ENCODE peak calls at places on chromosomes 11 and 22, in ten cellular contexts. D, A, Q, I, O, L, M, C, V and X are unnamed samples.

GRCh38 chr11:13380731-13381130 is 82.3 kb downstream of the BTBD10 start:
- DNase-seq in D (no peak), A (no peak), Q (no peak), I (no peak), O (no peak), L (no peak), M (no peak), C (no peak), V (no peak), X (no peak)

GRCh38 chr11:65575568-65576231 is at the start of gene EHBP1L1:
- DNase-seq in D (no peak), A (peak), Q (peak), I (peak), O (peak), L (no peak), M (peak), C (peak), V (peak), X (peak)

GRCh38 chr11:65595921-65596281 is 301 bp upstream of the KCNK7 start:
- DNase-seq in D (no peak), A (no peak), Q (no peak), I (no peak), O (no peak), L (no peak), M (no peak), C (no peak), V (no peak), X (no peak)

GRCh38 chr11:64649304-64649703 is 58.3 kb downstream of the SLC22A12 start:
- DNase-seq in D (no peak), A (no peak), Q (no peak), I (no peak), O (no peak), L (peak), M (no peak), C (peak), V (peak), X (peak)

GRCh38 chr11:81237139-81237538 is 1496.5 kb downstream of the FAM181B start:
- DNase-seq in D (no peak), A (no peak), Q (no peak), I (peak), O (no peak), L (no peak), M (peak), C (peak), V (no peak), X (peak)

GRCh38 chr11:15576759-15577158 is 462.0 kb downstream of the INSC start:
- DNase-seq in D (no peak), A (no peak), Q (no peak), I (no peak), O (no peak), L (no peak), M (no peak), C (no peak), V (no peak), X (no peak)

GRCh38 chr11:113505541-113506375 is 30.6 kb upstream of the DRD2 start:
- DNase-seq in D (no peak), A (no peak), Q (no peak), I (no peak), O (no peak), L (no peak), M (peak), C (peak), V (no peak), X (peak)

GRCh38 chr11:111347723-111348115 is 31.4 kb downstream of the POU2AF1 start:
- DNase-seq in D (peak), A (no peak), Q (no peak), I (no peak), O (no peak), L (no peak), M (peak), C (peak), V (no peak), X (no peak)

GRCh38 chr22:30492144-30492543 is 13.4 kb downstream of the SEC14L4 start:
- DNase-seq in D (no peak), A (no peak), Q (no peak), I (no peak), O (no peak), L (no peak), M (no peak), C (no peak), V (no peak), X (no peak)

GRCh38 chr11:19398772-19399542 is 158.2 kb upstream of the E2F8 start:
- DNase-seq in D (peak), A (peak), Q (peak), I (no peak), O (no peak), L (no peak), M (peak), C (peak), V (no peak), X (no peak)

GRCh38 chr11:81892770-81893635 is 840.7 kb downstream of the FAM181B start:
- DNase-seq in D (no peak), A (peak), Q (no peak), I (no peak), O (no peak), L (no peak), M (no peak), C (no peak), V (no peak), X (no peak)

GRCh38 chr11:86388198-86388597 is 13.5 kb downstream of the CCDC81 start:
- DNase-seq in D (no peak), A (no peak), Q (no peak), I (no peak), O (no peak), L (no peak), M (no peak), C (no peak), V (no peak), X (no peak)

GRCh38 chr11:12274558-12275197 is 102.7 kb upstream of the PARVA start:
- DNase-seq in D (no peak), A (no peak), Q (no peak), I (no peak), O (no peak), L (no peak), M (peak), C (peak), V (no peak), X (no peak)

GRCh38 chr11:126637800-126638175 is 282.3 kb downstream of the ST3GAL4 start:
- DNase-seq in D (peak), A (no peak), Q (no peak), I (no peak), O (no peak), L (no peak), M (peak), C (peak), V (no peak), X (no peak)

GRCh38 chr22:44312766-44313165 is at the start of gene SHISAL1:
- DNase-seq in D (peak), A (no peak), Q (peak), I (no peak), O (no peak), L (no peak), M (peak), C (peak), V (no peak), X (no peak)

GRCh38 chr11:27263046-27263445 is 100.0 kb downstream of the CCDC34 start:
- DNase-seq in D (no peak), A (no peak), Q (no peak), I (no peak), O (no peak), L (no peak), M (no peak), C (no peak), V (no peak), X (no peak)

GRCh38 chr11:69121621-69122336 is 34.0 kb upstream of the SMIM38 start:
- DNase-seq in D (no peak), A (peak), Q (no peak), I (no peak), O (no peak), L (no peak), M (no peak), C (no peak), V (peak), X (no peak)

GRCh38 chr11:36945384-36945783 is 347.3 kb upstream of the RAG2 start:
- DNase-seq in D (no peak), A (no peak), Q (no peak), I (no peak), O (no peak), L (no peak), M (no peak), C (peak), V (no peak), X (no peak)

GRCh38 chr22:17786435-17787158 is 12.3 kb upstream of the BID start:
- DNase-seq in D (peak), A (peak), Q (peak), I (peak), O (no peak), L (peak), M (peak), C (peak), V (no peak), X (peak)

GRCh38 chr22:36493690-36494110 is 12.3 kb upstream of the TXN2 start:
- DNase-seq in D (no peak), A (no peak), Q (no peak), I (no peak), O (no peak), L (no peak), M (no peak), C (no peak), V (no peak), X (no peak)

GRCh38 chr22:41229215-41229614 is 11.5 kb downstream of the CHADL start:
- DNase-seq in D (no peak), A (no peak), Q (no peak), I (no peak), O (no peak), L (no peak), M (no peak), C (no peak), V (no peak), X (no peak)

GRCh38 chr11:109039611-109040010 is 374.7 kb downstream of the DDX10 start:
- DNase-seq in D (no peak), A (no peak), Q (no peak), I (peak), O (no peak), L (no peak), M (peak), C (no peak), V (no peak), X (no peak)

GRCh38 chr22:38699784-38700183 is 959 bp downstream of the JOSD1 start:
- DNase-seq in D (peak), A (no peak), Q (no peak), I (no peak), O (no peak), L (no peak), M (peak), C (peak), V (no peak), X (no peak)
- TF ChIP-seq CTCF in D (no peak), A (no peak), Q (no peak), I (no peak), O (no peak), L (no peak), M (no peak), C (no peak), V (no peak), X (no peak)

DNA sequence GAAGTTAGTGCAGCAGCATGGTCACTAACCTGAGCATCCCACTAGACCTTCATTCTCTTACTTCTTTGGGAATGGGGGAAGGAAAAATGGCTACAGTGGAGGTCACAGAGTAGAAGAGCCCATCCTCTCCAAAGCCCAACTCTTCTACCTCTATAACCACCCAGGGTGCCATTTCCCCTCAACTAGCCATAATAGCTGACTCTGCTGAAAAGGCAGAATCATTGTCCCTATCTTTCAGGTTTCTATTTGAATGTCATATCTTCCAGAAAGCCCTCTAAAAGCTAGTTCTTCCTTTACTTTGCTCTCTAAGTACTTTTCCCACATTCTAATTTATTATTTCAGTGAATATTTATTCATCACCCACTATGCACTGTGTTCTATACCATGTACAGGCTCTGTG is 421.6 kb downstream of the TENM4 start:
- DNase-seq in D (no peak), A (no peak), Q (no peak), I (no peak), O (no peak), L (no peak), M (no peak), C (no peak), V (no peak), X (no peak)
- TF ChIP-seq CTCF in D (no peak), A (no peak), Q (no peak), I (no peak), O (no peak), L (no peak), M (no peak), C (no peak), V (no peak), X (no peak)

GRCh38 chr11:73198677-73199076 is 19.4 kb upstream of the P2RY2 start:
- DNase-seq in D (no peak), A (no peak), Q (no peak), I (peak), O (no peak), L (peak), M (peak), C (peak), V (peak), X (no peak)

GRCh38 chr11:73199446-73199845 is 18.6 kb upstream of the P2RY2 start:
- DNase-seq in D (no peak), A (no peak), Q (no peak), I (no peak), O (no peak), L (no peak), M (no peak), C (no peak), V (no peak), X (no peak)

GRCh38 chr11:73195191-73196007 is 22.7 kb upstream of the P2RY2 start:
- DNase-seq in D (peak), A (peak), Q (no peak), I (no peak), O (no peak), L (peak), M (no peak), C (no peak), V (peak), X (no peak)

GRCh38 chr11:73196576-73196975 is 21.5 kb upstream of the P2RY2 start:
- DNase-seq in D (no peak), A (no peak), Q (no peak), I (no peak), O (no peak), L (peak), M (no peak), C (no peak), V (no peak), X (no peak)

GRCh38 chr11:73197348-73197747 is 20.7 kb upstream of the P2RY2 start:
- DNase-seq in D (no peak), A (no peak), Q (no peak), I (no peak), O (no peak), L (peak), M (no peak), C (no peak), V (no peak), X (no peak)
- TF ChIP-seq CTCF in D (no peak), A (no peak), Q (no peak), I (no peak), O (no peak), L (no peak), M (no peak), C (no peak), V (no peak), X (no peak)

DNA sequence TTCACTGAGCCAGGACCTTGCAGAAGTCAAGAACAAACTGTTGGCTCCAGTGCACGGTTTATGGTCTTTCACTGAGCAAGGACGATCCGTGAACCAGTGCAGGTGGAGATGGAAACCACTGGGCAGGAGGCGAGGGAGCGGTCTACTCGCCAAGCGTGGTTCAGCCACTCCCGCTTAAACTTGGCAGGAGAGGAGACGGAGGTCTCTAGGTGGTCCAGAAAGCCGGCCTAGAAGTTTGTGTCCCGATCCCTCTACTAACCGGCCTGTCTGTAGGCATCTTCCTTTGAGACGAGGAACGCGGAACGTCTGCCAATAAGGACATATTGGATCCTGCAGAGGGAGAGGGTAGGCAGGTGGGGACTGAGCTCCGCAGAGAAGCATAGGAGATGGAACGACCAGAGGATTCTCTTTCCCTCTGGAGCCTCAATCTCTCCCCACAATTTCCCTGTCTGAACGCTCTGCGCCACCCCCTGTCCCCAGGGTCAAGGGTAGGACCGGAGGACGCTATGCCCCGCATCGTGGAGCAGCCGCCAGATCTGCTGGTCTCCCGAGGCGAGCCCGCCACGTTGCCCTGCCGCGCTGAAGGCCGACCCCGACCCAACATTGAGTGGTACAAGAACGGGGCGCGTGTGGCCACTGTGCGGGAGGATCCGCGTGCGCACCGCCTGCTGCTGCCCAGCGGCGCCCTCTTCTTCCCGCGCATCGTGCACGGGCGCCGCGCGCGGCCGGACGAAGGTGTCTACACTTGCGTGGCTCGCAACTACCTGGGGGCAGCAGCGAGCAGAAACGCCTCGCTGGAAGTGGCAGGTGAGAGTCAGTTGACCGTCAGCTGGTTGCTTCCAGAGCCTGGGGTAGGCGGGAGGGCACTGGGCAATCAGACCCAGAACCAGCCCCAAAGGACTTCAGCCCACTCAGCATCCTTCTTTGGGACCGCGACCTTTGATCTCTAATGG is 3.4 kb downstream of the ROBO3 start:
- DNase-seq in D (no peak), A (peak), Q (no peak), I (no peak), O (no peak), L (peak), M (no peak), C (no peak), V (no peak), X (no peak)
- TF ChIP-seq CTCF in D (no peak), A (no peak), Q (no peak), I (no peak), O (no peak), L (no peak), M (no peak), C (no peak), V (no peak), X (no peak)

DNA sequence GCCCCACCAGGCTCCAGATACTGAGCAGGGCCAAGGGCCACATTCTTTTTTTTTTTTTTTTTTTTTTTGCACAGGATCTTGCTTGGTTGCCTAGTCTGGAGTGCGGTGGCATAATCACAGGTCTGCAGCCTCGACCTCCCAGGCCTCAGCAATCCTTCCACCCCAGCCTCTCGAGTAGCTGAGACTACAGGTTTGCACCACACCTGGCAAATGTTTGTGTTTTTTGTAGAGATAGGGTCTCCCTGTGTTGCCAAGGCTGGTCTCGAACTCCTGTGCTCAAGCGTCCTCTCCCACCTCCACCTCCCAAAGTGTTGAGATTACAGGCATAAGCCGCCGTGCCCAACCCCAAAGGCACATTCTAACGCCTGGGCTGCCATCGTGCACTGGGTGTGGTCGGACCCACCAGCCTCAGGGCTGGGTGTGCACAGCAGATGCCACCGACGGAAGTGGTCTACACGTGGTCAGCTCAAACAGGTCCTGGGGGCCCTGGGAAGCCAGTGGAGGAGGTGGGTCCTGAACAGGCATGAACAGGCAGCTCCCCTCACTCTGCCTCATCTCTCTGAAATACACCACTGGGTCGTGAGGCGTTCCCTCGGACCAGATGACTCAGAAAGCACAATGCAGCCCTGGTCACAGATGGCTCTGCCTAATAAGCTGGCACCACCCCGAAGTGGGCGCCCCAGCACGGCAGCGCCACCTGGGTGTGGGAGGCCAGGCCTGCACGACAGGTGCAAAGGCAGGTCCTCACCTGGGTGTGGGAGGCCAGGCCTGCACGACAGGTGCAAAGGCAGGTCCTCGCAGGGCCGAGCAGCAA is 5.1 kb upstream of the B4GALNT4 start:
- DNase-seq in D (peak), A (peak), Q (no peak), I (peak), O (peak), L (peak), M (no peak), C (peak), V (peak), X (peak)
- TF ChIP-seq CTCF in D (peak), A (peak), Q (no peak), I (peak), O (peak), L (peak), M (no peak), C (peak), V (peak), X (peak)

GRCh38 chr22:42400811-42401547 is 31.2 kb downstream of the NFAM1 start:
- DNase-seq in D (no peak), A (no peak), Q (no peak), I (no peak), O (no peak), L (no peak), M (no peak), C (no peak), V (no peak), X (no peak)

GRCh38 chr22:42401562-42402334 is 30.5 kb downstream of the NFAM1 start:
- DNase-seq in D (no peak), A (no peak), Q (no peak), I (no peak), O (no peak), L (no peak), M (no peak), C (no peak), V (no peak), X (no peak)

GRCh38 chr22:42397332-42398246 is 34.6 kb downstream of the NFAM1 start:
- DNase-seq in D (no peak), A (no peak), Q (no peak), I (peak), O (no peak), L (no peak), M (no peak), C (no peak), V (no peak), X (no peak)

GRCh38 chr22:42399315-42400271 is 32.6 kb downstream of the NFAM1 start:
- DNase-seq in D (no peak), A (peak), Q (no peak), I (no peak), O (no peak), L (peak), M (peak), C (no peak), V (no peak), X (peak)

GRCh38 chr22:42396621-42397331 is 35.4 kb downstream of the NFAM1 start:
- DNase-seq in D (no peak), A (no peak), Q (no peak), I (no peak), O (no peak), L (peak), M (no peak), C (no peak), V (no peak), X (no peak)
- TF ChIP-seq CTCF in D (peak), A (no peak), Q (no peak), I (no peak), O (no peak), L (peak), M (no peak), C (no peak), V (no peak), X (no peak)

GRCh38 chr22:19663821-19664325 is 50.4 kb upstream of the SEPTIN5 start:
- DNase-seq in D (no peak), A (peak), Q (peak), I (peak), O (no peak), L (no peak), M (peak), C (peak), V (no peak), X (peak)
- TF ChIP-seq CTCF in D (no peak), A (no peak), Q (no peak), I (no peak), O (no peak), L (no peak), M (no peak), C (no peak), V (no peak), X (no peak)

GRCh38 chr11:63511349-63511748 is 5.5 kb downstream of the LGALS12 start:
- DNase-seq in D (no peak), A (no peak), Q (no peak), I (no peak), O (no peak), L (no peak), M (no peak), C (no peak), V (no peak), X (no peak)

GRCh38 chr11:63512816-63513215 is 6.9 kb downstream of the LGALS12 start:
- DNase-seq in D (no peak), A (no peak), Q (no peak), I (no peak), O (no peak), L (no peak), M (no peak), C (no peak), V (no peak), X (no peak)

GRCh38 chr11:63508009-63508408 is 2.1 kb downstream of the LGALS12 start:
- DNase-seq in D (peak), A (no peak), Q (no peak), I (no peak), O (no peak), L (peak), M (no peak), C (no peak), V (peak), X (peak)

GRCh38 chr11:63508745-63509144 is 2.9 kb downstream of the LGALS12 start:
- DNase-seq in D (no peak), A (no peak), Q (no peak), I (no peak), O (no peak), L (no peak), M (no peak), C (no peak), V (no peak), X (no peak)

GRCh38 chr11:63510360-63511130 is 4.7 kb downstream of the LGALS12 start:
- DNase-seq in D (no peak), A (no peak), Q (no peak), I (no peak), O (no peak), L (no peak), M (peak), C (peak), V (no peak), X (no peak)
- TF ChIP-seq CTCF in D (no peak), A (no peak), Q (no peak), I (no peak), O (no peak), L (no peak), M (no peak), C (no peak), V (no peak), X (no peak)